ENCODE peak calls at places on chromosomes 4 and X, in seven cellular contexts. N is NT2/D1; Q is RCC 7860; W is stimulated activated CD8-positive, alpha-beta memory T cell treated with anti-CD3 and anti-CD28 coated beads, Interleukin-15, amount 100 ng/mL, for 4 hours; Y is stimulated activated CD4-positive, alpha-beta T cell treated with anti-CD3 and anti-CD28 coated beads, Interleukin-15, amount 100 ng/mL, for 1 hour; A is lung microvascular endothelial cell; F is CD8-positive, alpha-beta memory T cell. H is an unnamed sample.
A peak's percentile ranks its signal among the peaks of the same experiment; 100 is the strongest.

GRCh38 chr4:91279899-91280298 is 1023.9 kb upstream of the GRID2 start:
- DNase-seq in N (no peak), Q (no peak), W (no peak), Y (no peak), A (no peak), F (no peak), H (no peak)

GRCh38 chr4:40536032-40536431 is 93.6 kb downstream of the RBM47 start:
- DNase-seq in N (no peak), Q (no peak), W (no peak), Y (no peak), A (no peak), F (no peak), H (no peak)

GRCh38 chrX:71147496-71148277 is 3.0 kb downstream of the NLGN3 start:
- DNase-seq in N (no peak), Q (no peak), W (no peak), Y (no peak), A (no peak), F (no peak), H (no peak)

GRCh38 chrX:49282647-49283011 is 13.0 kb downstream of the PPP1R3F start:
- DNase-seq in N (peak; percentile 32), Q (no peak), W (no peak), Y (no peak), A (no peak), F (no peak), H (no peak)

GRCh38 chr4:152454398-152455011 is 81.4 kb downstream of the FBXW7 start:
- DNase-seq in N (no peak), Q (peak; percentile 7), W (no peak), Y (no peak), A (peak; percentile 43), F (no peak), H (no peak)

GRCh38 chrX:133250184-133251080 is 32.3 kb upstream of the TFDP3 start:
- DNase-seq in N (no peak), Q (no peak), W (no peak), Y (no peak), A (no peak), F (no peak), H (no peak)

GRCh38 chrX:110086162-110086915 is 83.4 kb downstream of the TMEM164 start:
- DNase-seq in N (no peak), Q (no peak), W (no peak), Y (no peak), A (peak; percentile 5), F (no peak), H (no peak)

GRCh38 chr4:181909368-181909767 is 333.8 kb upstream of the TENM3 start:
- DNase-seq in N (no peak), Q (no peak), W (no peak), Y (no peak), A (no peak), F (no peak), H (no peak)

GRCh38 chrX:124594017-124594651 is 247.8 kb downstream of the SH2D1A start:
- DNase-seq in N (no peak), Q (no peak), W (no peak), Y (no peak), A (no peak), F (no peak), H (no peak)

GRCh38 chrX:119753639-119754257 is 4.6 kb upstream of the SOWAHD start:
- DNase-seq in N (no peak), Q (peak; percentile 36), W (no peak), Y (no peak), A (peak; percentile 43), F (peak; percentile 62), H (no peak)

GRCh38 chr4:47617607-47618006 is 132.5 kb downstream of the ATP10D start:
- DNase-seq in N (no peak), Q (no peak), W (no peak), Y (no peak), A (no peak), F (no peak), H (no peak)

GRCh38 chrX:8783100-8784098 is 17.8 kb downstream of the FAM9A start:
- DNase-seq in N (peak; percentile 6), Q (no peak), W (no peak), Y (no peak), A (no peak), F (peak; percentile 59), H (peak; percentile 68)

GRCh38 chr4:111630705-111631104 is 514.5 kb upstream of the FAM241A start:
- DNase-seq in N (no peak), Q (no peak), W (no peak), Y (no peak), A (peak; percentile 28), F (no peak), H (no peak)

H was measured in natural killer cell treated with Interleukin-12 subunit alpha and Interleukin-12 subunit beta and Interleukin-15 and Interleukin-18, amount 100 ng/mL, for 72 hours.